ENCODE peak calls at places on chromosomes 11 and 22, in eight cellular contexts. One of them, this sample, is unnamed.

GRCh38 chr11:47324520-47324919 is 28.0 kb downstream of the MYBPC3 start:
- DNase-seq in spleen: no peak
- DNase-seq in GM12878: no peak
- DNase-seq in sigmoid colon: peak; percentile 34
- DNase-seq in body of pancreas: no peak
- DNase-seq in HCEC 1CT: no peak
- DNase-seq in stimulated activated CD8-positive, alpha-beta memory T cell treated with anti-CD3 and anti-CD28 coated beads, Interleukin-15, amount 100 ng/mL, for 4 hours: no peak
- DNase-seq in C1 segment of cervical spinal cord: no peak
- DNase-seq in this sample: no peak

GRCh38 chr22:26577081-26577480 is 12.9 kb downstream of the TPST2 start:
- DNase-seq in HCEC 1CT: no peak
- DNase-seq in stimulated activated CD8-positive, alpha-beta memory T cell treated with anti-CD3 and anti-CD28 coated beads, Interleukin-15, amount 100 ng/mL, for 4 hours: no peak
- DNase-seq in spleen: peak; percentile 31
- DNase-seq in C1 segment of cervical spinal cord: no peak
- DNase-seq in sigmoid colon: no peak
- DNase-seq in body of pancreas: no peak
- DNase-seq in GM12878: no peak
- DNase-seq in this sample: no peak

GRCh38 chr11:125494987-125495725 is 909 bp downstream of the FEZ1 start:
- DNase-seq in HCEC 1CT: no peak
- DNase-seq in sigmoid colon: peak; percentile 77
- DNase-seq in GM12878: no peak
- DNase-seq in stimulated activated CD8-positive, alpha-beta memory T cell treated with anti-CD3 and anti-CD28 coated beads, Interleukin-15, amount 100 ng/mL, for 4 hours: no peak
- DNase-seq in spleen: peak; percentile 79
- DNase-seq in C1 segment of cervical spinal cord: peak; percentile 67
- DNase-seq in body of pancreas: peak; percentile 17
- DNase-seq in this sample: no peak

GRCh38 chr22:23763579-23764331 is 965 bp downstream of the C22orf15 start:
- DNase-seq in stimulated activated CD8-positive, alpha-beta memory T cell treated with anti-CD3 and anti-CD28 coated beads, Interleukin-15, amount 100 ng/mL, for 4 hours: no peak
- DNase-seq in HCEC 1CT: no peak
- DNase-seq in spleen: peak; percentile 92
- DNase-seq in C1 segment of cervical spinal cord: no peak
- DNase-seq in body of pancreas: no peak
- DNase-seq in GM12878: no peak
- DNase-seq in sigmoid colon: no peak
- DNase-seq in this sample: no peak

GRCh38 chr22:38135133-38135706 is 24.7 kb upstream of the BAIAP2L2 start:
- DNase-seq in spleen: no peak
- DNase-seq in sigmoid colon: peak; percentile 37
- DNase-seq in stimulated activated CD8-positive, alpha-beta memory T cell treated with anti-CD3 and anti-CD28 coated beads, Interleukin-15, amount 100 ng/mL, for 4 hours: no peak
- DNase-seq in HCEC 1CT: peak; percentile 76
- DNase-seq in GM12878: no peak
- DNase-seq in body of pancreas: no peak
- DNase-seq in C1 segment of cervical spinal cord: no peak
- DNase-seq in this sample: no peak

GRCh38 chr22:20625270-20625669 is 117.9 kb downstream of the MED15 start:
- DNase-seq in GM12878: peak; percentile 27
- DNase-seq in C1 segment of cervical spinal cord: no peak
- DNase-seq in sigmoid colon: no peak
- DNase-seq in spleen: no peak
- DNase-seq in stimulated activated CD8-positive, alpha-beta memory T cell treated with anti-CD3 and anti-CD28 coated beads, Interleukin-15, amount 100 ng/mL, for 4 hours: no peak
- DNase-seq in body of pancreas: no peak
- DNase-seq in HCEC 1CT: no peak
- DNase-seq in this sample: no peak

GRCh38 chr11:65899356-65900124 is 648 bp downstream of the FOSL1 start:
- DNase-seq in C1 segment of cervical spinal cord: no peak
- DNase-seq in spleen: peak; percentile 92
- DNase-seq in GM12878: no peak
- DNase-seq in body of pancreas: peak; percentile 45
- DNase-seq in sigmoid colon: peak; percentile 82
- DNase-seq in stimulated activated CD8-positive, alpha-beta memory T cell treated with anti-CD3 and anti-CD28 coated beads, Interleukin-15, amount 100 ng/mL, for 4 hours: peak; percentile 68
- DNase-seq in HCEC 1CT: peak; percentile 82
- DNase-seq in this sample: no peak

GRCh38 chr11:69518081-69518950 is 36.9 kb downstream of the LINC01488 start:
- DNase-seq in sigmoid colon: no peak
- DNase-seq in C1 segment of cervical spinal cord: no peak
- DNase-seq in body of pancreas: no peak
- DNase-seq in GM12878: no peak
- DNase-seq in spleen: peak; percentile 17
- DNase-seq in stimulated activated CD8-positive, alpha-beta memory T cell treated with anti-CD3 and anti-CD28 coated beads, Interleukin-15, amount 100 ng/mL, for 4 hours: no peak
- DNase-seq in HCEC 1CT: peak; percentile 94
- DNase-seq in this sample: no peak

GRCh38 chr11:116173506-116173905 is 599.3 kb downstream of the BUD13 start:
- DNase-seq in stimulated activated CD8-positive, alpha-beta memory T cell treated with anti-CD3 and anti-CD28 coated beads, Interleukin-15, amount 100 ng/mL, for 4 hours: no peak
- DNase-seq in body of pancreas: no peak
- DNase-seq in sigmoid colon: no peak
- DNase-seq in HCEC 1CT: no peak
- DNase-seq in GM12878: no peak
- DNase-seq in C1 segment of cervical spinal cord: no peak
- DNase-seq in spleen: no peak
- DNase-seq in this sample: no peak

GRCh38 chr11:86588566-86589090 is 83.8 kb downstream of the ME3 start:
- DNase-seq in GM12878: no peak
- DNase-seq in C1 segment of cervical spinal cord: no peak
- DNase-seq in sigmoid colon: no peak
- DNase-seq in spleen: no peak
- DNase-seq in body of pancreas: no peak
- DNase-seq in HCEC 1CT: no peak
- DNase-seq in stimulated activated CD8-positive, alpha-beta memory T cell treated with anti-CD3 and anti-CD28 coated beads, Interleukin-15, amount 100 ng/mL, for 4 hours: no peak
- DNase-seq in this sample: peak; percentile 73

GRCh38 chr22:37313376-37314314 is 31.3 kb downstream of the CYTH4 start:
- DNase-seq in C1 segment of cervical spinal cord: no peak
- DNase-seq in sigmoid colon: no peak
- DNase-seq in HCEC 1CT: no peak
- DNase-seq in spleen: peak; percentile 74
- DNase-seq in stimulated activated CD8-positive, alpha-beta memory T cell treated with anti-CD3 and anti-CD28 coated beads, Interleukin-15, amount 100 ng/mL, for 4 hours: no peak
- DNase-seq in GM12878: no peak
- DNase-seq in body of pancreas: no peak
- DNase-seq in this sample: no peak

This sample was measured in NCI-H1436.